ENCODE peak calls at places on chromosome 14, in eight cellular contexts. J is hypothalamus, W is choroid plexus epithelial cell, C is cardiac fibroblast, G is T-helper 17 cell, O is HFFc6, Q is upper lobe of right lung, M is myocyte. H is an unnamed sample.
A peak's percentile ranks its signal among the peaks of the same experiment; 100 is the strongest.

GRCh38 chr14:57487771-57488170 is 5.9 kb downstream of the CCDC198 start:
- DNase-seq in J (no peak), W (peak; percentile 11), C (no peak), G (no peak), O (peak; percentile 15), Q (no peak), M (no peak), H (peak; percentile 75)

GRCh38 chr14:69475194-69475818 is 9.2 kb upstream of the PLEKHD1 start:
- DNase-seq in J (no peak), W (peak; percentile 41), C (peak; percentile 29), G (no peak), O (no peak), Q (no peak), M (peak; percentile 70), H (no peak)

GRCh38 chr14:99360774-99361595 is 89.0 kb upstream of the BCL11B start:
- DNase-seq in J (no peak), W (no peak), C (no peak), G (no peak), O (no peak), Q (no peak), M (no peak), H (no peak)

GRCh38 chr14:104977681-104978647 is at the start of gene AHNAK2:
- DNase-seq in J (no peak), W (peak; percentile 68), C (peak; percentile 80), G (peak; percentile 29), O (peak; percentile 55), Q (peak; percentile 89), M (peak; percentile 80), H (peak; percentile 79)

GRCh38 chr14:45359766-45360165 is 106.8 kb upstream of the MIS18BP1 start:
- DNase-seq in J (no peak), W (no peak), C (no peak), G (no peak), O (no peak), Q (no peak), M (no peak), H (no peak)

GRCh38 chr14:81453166-81453766 is 53.1 kb upstream of the STON2 start:
- DNase-seq in J (no peak), W (peak; percentile 78), C (peak; percentile 70), G (peak; percentile 31), O (no peak), Q (no peak), M (peak; percentile 84), H (peak; percentile 52)

GRCh38 chr14:99737956-99738667 is 54.0 kb downstream of the CYP46A1 start:
- DNase-seq in J (no peak), W (no peak), C (no peak), G (no peak), O (no peak), Q (no peak), M (no peak), H (no peak)

GRCh38 chr14:74507796-74508195 is 14.2 kb downstream of the ISCA2 start:
- DNase-seq in J (no peak), W (no peak), C (no peak), G (no peak), O (no peak), Q (no peak), M (no peak), H (no peak)

GRCh38 chr14:67186369-67186768 is 2.9 kb upstream of the GARIN2 start:
- DNase-seq in J (no peak), W (no peak), C (no peak), G (no peak), O (no peak), Q (no peak), M (no peak), H (no peak)

GRCh38 chr14:99756796-99757195 is 36.4 kb upstream of the EML1 start:
- DNase-seq in J (no peak), W (no peak), C (no peak), G (no peak), O (no peak), Q (peak; percentile 49), M (no peak), H (no peak)

GRCh38 chr14:103679351-103679750 is 35.9 kb downstream of the XRCC3 start:
- DNase-seq in J (no peak), W (peak; percentile 47), C (peak; percentile 36), G (no peak), O (no peak), Q (peak; percentile 79), M (no peak), H (peak; percentile 59)

GRCh38 chr14:69695664-69696527 is 71.0 kb upstream of the SRSF5 start:
- DNase-seq in J (no peak), W (peak; percentile 68), C (peak; percentile 61), G (no peak), O (peak; percentile 9), Q (no peak), M (peak; percentile 48), H (peak; percentile 19)

GRCh38 chr14:52067873-52068740 is 752 bp downstream of the NID2 start:
- DNase-seq in J (no peak), W (peak; percentile 53), C (peak; percentile 43), G (no peak), O (no peak), Q (peak; percentile 67), M (no peak), H (no peak)

GRCh38 chr14:72736348-72736747 is 157.6 kb downstream of the DPF3 start:
- DNase-seq in J (no peak), W (peak; percentile 96), C (peak; percentile 10), G (no peak), O (peak; percentile 80), Q (no peak), M (peak; percentile 85), H (peak; percentile 79)

GRCh38 chr14:93369393-93370266 is 22.6 kb downstream of the COX8C start:
- DNase-seq in J (no peak), W (no peak), C (no peak), G (no peak), O (no peak), Q (no peak), M (no peak), H (no peak)

GRCh38 chr14:101130861-101131260 is 227.3 kb upstream of the RTL1 start:
- DNase-seq in J (no peak), W (no peak), C (no peak), G (no peak), O (no peak), Q (peak; percentile 51), M (no peak), H (no peak)

GRCh38 chr14:105275267-105275946 is 25.4 kb downstream of the BRF1 start:
- DNase-seq in J (no peak), W (peak; percentile 81), C (peak; percentile 85), G (no peak), O (peak; percentile 39), Q (no peak), M (peak; percentile 88), H (peak; percentile 68)

GRCh38 chr14:65277580-65278270 is 134.8 kb upstream of the FUT8 start:
- DNase-seq in J (no peak), W (no peak), C (no peak), G (no peak), O (no peak), Q (no peak), M (no peak), H (no peak)

GRCh38 chr14:52998376-52999010 is 47.6 kb upstream of the FERMT2 start:
- DNase-seq in J (no peak), W (peak; percentile 91), C (peak; percentile 91), G (no peak), O (peak; percentile 77), Q (no peak), M (no peak), H (peak; percentile 78)

GRCh38 chr14:100239200-100239839 is 376 bp downstream of the YY1 start:
- DNase-seq in J (no peak), W (peak; percentile 11), C (no peak), G (peak; percentile 13), O (no peak), Q (peak; percentile 73), M (no peak), H (no peak)

GRCh38 chr14:35355981-35356839 is 48.3 kb downstream of the NFKBIA start:
- DNase-seq in J (no peak), W (peak; percentile 78), C (peak; percentile 83), G (no peak), O (peak; percentile 61), Q (no peak), M (no peak), H (peak; percentile 46)

GRCh38 chr14:25108959-25109358 is 59.0 kb upstream of the STXBP6 start:
- DNase-seq in J (no peak), W (peak; percentile 18), C (peak; percentile 46), G (no peak), O (no peak), Q (no peak), M (peak; percentile 73), H (no peak)